ENCODE peak calls at places on chromosome 9, in nine cellular contexts. K is aorta; W is stimulated activated CD8-positive, alpha-beta memory T cell treated with anti-CD3 and anti-CD28 coated beads, Interleukin-12 subunit alpha, Interleukin-12 subunit beta, amount 100 ng/mL, for 1 hour; D is activated effector memory CD4-positive, alpha-beta T cell treated with anti-CD3 and anti-CD28 coated beads, Interleukin-2, amount 50 U/mL, for 16 hours; E is M059J; G is stimulated activated CD4-positive, alpha-beta T cell treated with anti-CD3 and anti-CD28 coated beads, Interleukin-15, amount 100 ng/mL, for 24 hours; L is DMS53; R is H54; T is T-helper 22 cell. X is an unnamed sample.

GRCh38 chr9:127311239-127311741 is 46.7 kb downstream of the GARNL3 start:
- DNase-seq in K (no peak), W (peak), D (no peak), E (peak), G (peak), L (peak), R (peak), T (no peak), X (no peak)

GRCh38 chr9:114258218-114258617 is 64.7 kb upstream of the ORM1 start:
- DNase-seq in K (no peak), W (no peak), D (no peak), E (no peak), G (no peak), L (no peak), R (no peak), T (no peak), X (no peak)

GRCh38 chr9:92141144-92142129 is 26.2 kb upstream of the SPTLC1 start:
- DNase-seq in K (peak), W (no peak), D (no peak), E (peak), G (peak), L (peak), R (no peak), T (no peak), X (no peak)

GRCh38 chr9:5566054-5566618 is 55.8 kb downstream of the PDCD1LG2 start:
- DNase-seq in K (no peak), W (no peak), D (no peak), E (no peak), G (no peak), L (no peak), R (no peak), T (no peak), X (no peak)

GRCh38 chr9:3858961-3859360 is 333.2 kb upstream of the RFX3 start:
- DNase-seq in K (no peak), W (no peak), D (no peak), E (peak), G (no peak), L (peak), R (no peak), T (no peak), X (no peak)

GRCh38 chr9:32345243-32345642 is 39.2 kb upstream of the ACO1 start:
- DNase-seq in K (no peak), W (no peak), D (no peak), E (no peak), G (no peak), L (no peak), R (no peak), T (no peak), X (no peak)

GRCh38 chr9:132798817-132799790 is 79.0 kb downstream of the AK8 start:
- DNase-seq in K (peak), W (no peak), D (no peak), E (peak), G (no peak), L (peak), R (no peak), T (no peak), X (no peak)

GRCh38 chr9:35733109-35733541 is 659 bp downstream of the CREB3 start:
- DNase-seq in K (no peak), W (no peak), D (no peak), E (peak), G (no peak), L (peak), R (peak), T (no peak), X (no peak)

GRCh38 chr9:135219676-135220600 is 132.5 kb downstream of the OLFM1 start:
- DNase-seq in K (peak), W (no peak), D (no peak), E (no peak), G (no peak), L (no peak), R (no peak), T (no peak), X (no peak)

GRCh38 chr9:113516840-113517577 is 53.5 kb downstream of the RGS3 start:
- DNase-seq in K (no peak), W (peak), D (peak), E (peak), G (peak), L (no peak), R (no peak), T (peak), X (peak)

GRCh38 chr9:111937781-111938426 is 41.3 kb downstream of the UGCG start:
- DNase-seq in K (peak), W (peak), D (peak), E (peak), G (peak), L (no peak), R (no peak), T (peak), X (no peak)

GRCh38 chr9:126061575-126061974 is 265.1 kb upstream of the MVB12B start:
- DNase-seq in K (peak), W (no peak), D (no peak), E (no peak), G (no peak), L (no peak), R (no peak), T (no peak), X (no peak)

GRCh38 chr9:131418143-131419028 is 24.5 kb downstream of the PRRC2B start:
- DNase-seq in K (peak), W (no peak), D (no peak), E (peak), G (no peak), L (peak), R (no peak), T (no peak), X (no peak)

GRCh38 chr9:87732344-87732743 is 6.4 kb downstream of the CTSL start:
- DNase-seq in K (no peak), W (no peak), D (no peak), E (no peak), G (no peak), L (no peak), R (no peak), T (no peak), X (no peak)

GRCh38 chr9:37911271-37911681 is 7.3 kb upstream of the SLC25A51 start:
- DNase-seq in K (no peak), W (no peak), D (peak), E (no peak), G (no peak), L (no peak), R (no peak), T (no peak), X (no peak)

GRCh38 chr9:21491742-21492141 is 9.6 kb upstream of the IFNE start:
- DNase-seq in K (no peak), W (no peak), D (no peak), E (no peak), G (no peak), L (no peak), R (no peak), T (no peak), X (no peak)

GRCh38 chr9:94929373-94929764 is 202.9 kb downstream of the AOPEP start:
- DNase-seq in K (no peak), W (no peak), D (no peak), E (peak), G (no peak), L (no peak), R (no peak), T (no peak), X (no peak)

GRCh38 chr9:37617837-37618236 is 25.4 kb upstream of the TOMM5 start:
- DNase-seq in K (no peak), W (no peak), D (no peak), E (peak), G (no peak), L (no peak), R (peak), T (no peak), X (no peak)

GRCh38 chr9:1233568-1233967 is 183.4 kb downstream of the DMRT2 start:
- DNase-seq in K (no peak), W (no peak), D (no peak), E (no peak), G (no peak), L (no peak), R (no peak), T (no peak), X (no peak)

GRCh38 chr9:73118297-73118696 is 33.4 kb upstream of the ANXA1 start:
- DNase-seq in K (no peak), W (no peak), D (no peak), E (peak), G (no peak), L (no peak), R (no peak), T (no peak), X (no peak)

GRCh38 chr9:16627967-16628366 is 242.5 kb downstream of the BNC2 start:
- DNase-seq in K (no peak), W (no peak), D (no peak), E (peak), G (no peak), L (no peak), R (peak), T (no peak), X (no peak)

GRCh38 chr9:93305497-93306020 is 121.6 kb downstream of the WNK2 start:
- DNase-seq in K (peak), W (no peak), D (no peak), E (no peak), G (no peak), L (no peak), R (no peak), T (no peak), X (no peak)

GRCh38 chr9:18473551-18474279 is at the start of gene ADAMTSL1:
- DNase-seq in K (peak), W (no peak), D (no peak), E (peak), G (no peak), L (no peak), R (peak), T (no peak), X (no peak)

GRCh38 chr9:136107953-136108647 is 10.6 kb downstream of the TMEM250 start:
- DNase-seq in K (no peak), W (no peak), D (no peak), E (no peak), G (no peak), L (peak), R (no peak), T (no peak), X (no peak)

GRCh38 chr9:89750117-89750551 is 145.3 kb downstream of the GADD45G start:
- DNase-seq in K (no peak), W (no peak), D (no peak), E (no peak), G (no peak), L (no peak), R (no peak), T (no peak), X (no peak)

GRCh38 chr9:16039103-16039987 is 486.5 kb downstream of the CCDC171 start:
- DNase-seq in K (no peak), W (no peak), D (no peak), E (peak), G (peak), L (peak), R (no peak), T (no peak), X (no peak)

GRCh38 chr9:35001803-35002502 is 12.4 kb downstream of the DNAJB5 start:
- DNase-seq in K (no peak), W (no peak), D (no peak), E (peak), G (no peak), L (no peak), R (no peak), T (no peak), X (no peak)

GRCh38 chr9:114718801-114719221 is 36.8 kb upstream of the TEX48 start:
- DNase-seq in K (no peak), W (peak), D (peak), E (peak), G (peak), L (peak), R (peak), T (peak), X (no peak)

GRCh38 chr9:20023237-20023928 is 234.5 kb upstream of the SLC24A2 start:
- DNase-seq in K (no peak), W (no peak), D (no peak), E (no peak), G (no peak), L (no peak), R (no peak), T (no peak), X (no peak)

GRCh38 chr9:136084191-136084944 is 10.7 kb downstream of the NACC2 start:
- DNase-seq in K (peak), W (no peak), D (no peak), E (no peak), G (no peak), L (no peak), R (no peak), T (no peak), X (no peak)

GRCh38 chr9:13719981-13720380 is 440.5 kb upstream of the MPDZ start:
- DNase-seq in K (no peak), W (no peak), D (no peak), E (peak), G (no peak), L (no peak), R (no peak), T (no peak), X (no peak)

GRCh38 chr9:131006601-131007000 is 2.4 kb upstream of the LAMC3 start:
- DNase-seq in K (no peak), W (no peak), D (no peak), E (peak), G (no peak), L (no peak), R (no peak), T (no peak), X (no peak)

GRCh38 chr9:6557883-6558282 is 87.6 kb downstream of the GLDC start:
- DNase-seq in K (no peak), W (no peak), D (no peak), E (no peak), G (no peak), L (peak), R (no peak), T (no peak), X (no peak)

GRCh38 chr9:69376651-69377050 is 51.6 kb downstream of the ENTREP1 start:
- DNase-seq in K (no peak), W (no peak), D (no peak), E (peak), G (no peak), L (no peak), R (peak), T (no peak), X (no peak)

GRCh38 chr9:128947423-128948310 is at the start of the genes DOLK and NUP188:
- DNase-seq in K (peak), W (peak), D (peak), E (peak), G (peak), L (peak), R (peak), T (peak), X (peak)

GRCh38 chr9:16661816-16662215 is 208.7 kb downstream of the BNC2 start:
- DNase-seq in K (no peak), W (no peak), D (no peak), E (no peak), G (no peak), L (no peak), R (no peak), T (no peak), X (no peak)

GRCh38 chr9:94656190-94656589 is 16.9 kb upstream of the FBP1 start:
- DNase-seq in K (no peak), W (peak), D (peak), E (no peak), G (peak), L (peak), R (no peak), T (no peak), X (peak)

GRCh38 chr9:89886281-89886700 is 281.5 kb downstream of the GADD45G start:
- DNase-seq in K (no peak), W (no peak), D (no peak), E (peak), G (no peak), L (no peak), R (no peak), T (no peak), X (no peak)

X was measured in KG1.